ENCODE peak calls at places on chromosomes 3 and 15, in nine cellular contexts. One of them, this sample, is unnamed. For H3K36me3 and H3K27me3, the result is how much of the 10 kb centered on the place peaks cover.

GRCh38 chr3:72171946-72172345 is 387.0 kb upstream of the PROK2 start:
- DNase-seq in left ventricle myocardium inferior: peak
- DNase-seq in CD8-positive, alpha-beta memory T cell: no peak
- DNase-seq in brain microvascular endothelial cell: no peak
- DNase-seq in uterus: peak
- DNase-seq in ascending aorta: peak
- DNase-seq in CD8-positive, alpha-beta T cell: no peak
- DNase-seq in breast epithelium: no peak
- DNase-seq in Karpas-422: no peak
- DNase-seq in this sample: no peak

GRCh38 chr3:197520311-197521276 is 35.2 kb downstream of the BDH1 start:
- DNase-seq in left ventricle myocardium inferior: no peak
- DNase-seq in CD8-positive, alpha-beta memory T cell: no peak
- DNase-seq in brain microvascular endothelial cell: peak
- DNase-seq in uterus: no peak
- DNase-seq in ascending aorta: no peak
- DNase-seq in CD8-positive, alpha-beta T cell: no peak
- DNase-seq in breast epithelium: no peak
- DNase-seq in Karpas-422: no peak
- DNase-seq in this sample: peak

GRCh38 chr15:90049666-90050604 is 48.8 kb downstream of the ZNF710 start:
- DNase-seq in left ventricle myocardium inferior: no peak
- DNase-seq in CD8-positive, alpha-beta memory T cell: peak
- DNase-seq in brain microvascular endothelial cell: no peak
- DNase-seq in uterus: no peak
- DNase-seq in ascending aorta: no peak
- DNase-seq in CD8-positive, alpha-beta T cell: no peak
- DNase-seq in breast epithelium: no peak
- DNase-seq in Karpas-422: no peak
- DNase-seq in this sample: peak

GRCh38 chr15:99424978-99425665 is 140.7 kb upstream of the MEF2A start:
- DNase-seq in left ventricle myocardium inferior: peak
- DNase-seq in CD8-positive, alpha-beta memory T cell: no peak
- DNase-seq in brain microvascular endothelial cell: peak
- DNase-seq in uterus: peak
- DNase-seq in ascending aorta: peak
- DNase-seq in CD8-positive, alpha-beta T cell: peak
- DNase-seq in breast epithelium: no peak
- DNase-seq in Karpas-422: no peak
- DNase-seq in this sample: no peak

GRCh38 chr3:156483426-156483825 is 71.5 kb downstream of the SSR3 start:
- DNase-seq in left ventricle myocardium inferior: no peak
- DNase-seq in CD8-positive, alpha-beta memory T cell: no peak
- DNase-seq in brain microvascular endothelial cell: peak
- DNase-seq in uterus: no peak
- DNase-seq in ascending aorta: no peak
- DNase-seq in CD8-positive, alpha-beta T cell: no peak
- DNase-seq in breast epithelium: no peak
- DNase-seq in Karpas-422: no peak
- DNase-seq in this sample: no peak

GRCh38 chr15:66288796-66289195 is 4.6 kb upstream of the DIS3L start:
- DNase-seq in left ventricle myocardium inferior: no peak
- DNase-seq in CD8-positive, alpha-beta memory T cell: no peak
- DNase-seq in brain microvascular endothelial cell: peak
- DNase-seq in uterus: no peak
- DNase-seq in ascending aorta: no peak
- DNase-seq in CD8-positive, alpha-beta T cell: no peak
- DNase-seq in breast epithelium: no peak
- DNase-seq in Karpas-422: no peak
- DNase-seq in this sample: no peak

GRCh38 chr3:28575100-28575747 is 226.6 kb upstream of the AZI2 start:
- DNase-seq in left ventricle myocardium inferior: peak
- DNase-seq in CD8-positive, alpha-beta memory T cell: no peak
- DNase-seq in brain microvascular endothelial cell: no peak
- DNase-seq in uterus: no peak
- DNase-seq in ascending aorta: peak
- DNase-seq in CD8-positive, alpha-beta T cell: no peak
- DNase-seq in breast epithelium: no peak
- DNase-seq in Karpas-422: no peak
- DNase-seq in this sample: peak

GRCh38 chr3:180947761-180948390 is 35.4 kb downstream of the FXR1 start:
- DNase-seq in left ventricle myocardium inferior: no peak
- DNase-seq in CD8-positive, alpha-beta memory T cell: no peak
- DNase-seq in brain microvascular endothelial cell: no peak
- DNase-seq in uterus: no peak
- DNase-seq in ascending aorta: no peak
- DNase-seq in CD8-positive, alpha-beta T cell: no peak
- DNase-seq in breast epithelium: no peak
- DNase-seq in Karpas-422: peak
- DNase-seq in this sample: no peak

GRCh38 chr3:53493997-53494791 is at the start of gene CACNA1D:
- DNase-seq in left ventricle myocardium inferior: no peak
- DNase-seq in CD8-positive, alpha-beta memory T cell: no peak
- DNase-seq in brain microvascular endothelial cell: no peak
- DNase-seq in uterus: no peak
- DNase-seq in ascending aorta: no peak
- DNase-seq in CD8-positive, alpha-beta T cell: no peak
- DNase-seq in breast epithelium: peak
- DNase-seq in Karpas-422: no peak
- DNase-seq in this sample: peak

DNA sequence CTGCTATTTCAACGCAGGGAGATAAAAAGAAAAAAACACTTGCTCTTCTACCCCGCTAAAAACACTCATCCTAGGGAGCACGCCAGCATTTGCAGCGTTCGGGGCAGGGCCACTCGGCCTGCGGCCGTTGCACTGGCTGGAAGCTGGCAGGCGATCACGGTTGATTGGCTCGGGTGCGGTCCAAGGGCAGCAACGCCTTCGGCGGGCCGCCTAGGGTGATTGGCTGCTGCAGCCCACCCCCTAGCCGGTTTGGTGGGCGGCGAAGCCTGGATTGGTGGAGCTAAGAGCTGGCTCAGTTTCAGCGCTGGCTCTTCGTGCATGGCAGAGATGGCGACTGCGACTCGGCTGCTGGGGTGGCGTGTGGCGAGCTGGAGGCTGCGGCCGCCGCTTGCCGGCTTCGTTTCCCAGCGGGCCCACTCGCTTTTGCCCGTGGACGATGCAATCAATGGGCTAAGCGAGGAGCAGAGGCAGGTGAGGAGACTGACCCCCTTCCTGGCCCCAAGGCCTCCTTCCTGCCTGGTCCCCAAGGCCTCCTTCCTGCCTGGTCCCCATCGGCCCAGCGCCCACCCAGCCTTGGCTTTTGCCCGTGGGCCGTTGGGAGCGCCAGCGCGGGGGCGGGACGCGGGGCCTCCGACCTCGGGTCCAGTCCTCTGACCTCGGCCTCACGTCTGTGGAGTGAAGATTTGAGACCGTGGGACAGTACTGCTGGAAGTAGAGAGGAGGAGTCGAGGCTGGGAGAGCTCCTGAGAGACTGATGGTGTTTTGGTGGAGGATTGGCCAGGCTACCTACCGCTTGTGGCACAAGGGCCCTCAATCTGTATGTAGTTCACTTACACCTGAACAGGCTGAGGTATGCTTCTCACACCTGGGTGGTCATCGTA is at the start of gene IVD:
- DNase-seq in left ventricle myocardium inferior: peak
- DNase-seq in CD8-positive, alpha-beta memory T cell: peak
- DNase-seq in brain microvascular endothelial cell: peak
- DNase-seq in uterus: peak
- DNase-seq in ascending aorta: peak
- DNase-seq in CD8-positive, alpha-beta T cell: peak
- DNase-seq in breast epithelium: peak
- DNase-seq in Karpas-422: peak
- DNase-seq in this sample: peak
- H3K4me3 ChIP-seq in left ventricle myocardium inferior: peak
- H3K4me3 ChIP-seq in CD8-positive, alpha-beta memory T cell: peak
- H3K4me3 ChIP-seq in brain microvascular endothelial cell: peak
- H3K4me3 ChIP-seq in uterus: peak
- H3K4me3 ChIP-seq in ascending aorta: peak
- H3K4me3 ChIP-seq in CD8-positive, alpha-beta T cell: peak
- H3K4me3 ChIP-seq in breast epithelium: peak
- H3K4me3 ChIP-seq in Karpas-422: peak
- H3K4me3 ChIP-seq in this sample: peak

GRCh38 chr15:100901296-100901695 is 17.9 kb upstream of the LRRK1 start:
- DNase-seq in left ventricle myocardium inferior: no peak
- DNase-seq in CD8-positive, alpha-beta memory T cell: no peak
- DNase-seq in brain microvascular endothelial cell: no peak
- DNase-seq in uterus: no peak
- DNase-seq in ascending aorta: peak
- DNase-seq in CD8-positive, alpha-beta T cell: no peak
- DNase-seq in breast epithelium: no peak
- DNase-seq in Karpas-422: no peak
- DNase-seq in this sample: no peak

GRCh38 chr15:100898661-100899462 is 19.2 kb downstream of the ALDH1A3 start:
- DNase-seq in left ventricle myocardium inferior: no peak
- DNase-seq in CD8-positive, alpha-beta memory T cell: no peak
- DNase-seq in brain microvascular endothelial cell: no peak
- DNase-seq in uterus: no peak
- DNase-seq in ascending aorta: peak
- DNase-seq in CD8-positive, alpha-beta T cell: no peak
- DNase-seq in breast epithelium: no peak
- DNase-seq in Karpas-422: no peak
- DNase-seq in this sample: no peak

GRCh38 chr15:100899601-100900000 is 19.6 kb upstream of the LRRK1 start:
- DNase-seq in left ventricle myocardium inferior: no peak
- DNase-seq in CD8-positive, alpha-beta memory T cell: no peak
- DNase-seq in brain microvascular endothelial cell: no peak
- DNase-seq in uterus: no peak
- DNase-seq in ascending aorta: peak
- DNase-seq in CD8-positive, alpha-beta T cell: no peak
- DNase-seq in breast epithelium: no peak
- DNase-seq in Karpas-422: no peak
- DNase-seq in this sample: no peak

GRCh38 chr15:100900895-100901169 is 18.3 kb upstream of the LRRK1 start:
- DNase-seq in left ventricle myocardium inferior: no peak
- DNase-seq in CD8-positive, alpha-beta memory T cell: no peak
- DNase-seq in brain microvascular endothelial cell: no peak
- DNase-seq in uterus: no peak
- DNase-seq in ascending aorta: peak
- DNase-seq in CD8-positive, alpha-beta T cell: no peak
- DNase-seq in breast epithelium: no peak
- DNase-seq in Karpas-422: no peak
- DNase-seq in this sample: no peak

GRCh38 chr15:100900136-100900894 is 18.8 kb upstream of the LRRK1 start:
- DNase-seq in left ventricle myocardium inferior: no peak
- DNase-seq in CD8-positive, alpha-beta memory T cell: no peak
- DNase-seq in brain microvascular endothelial cell: no peak
- DNase-seq in uterus: no peak
- DNase-seq in ascending aorta: peak
- DNase-seq in CD8-positive, alpha-beta T cell: no peak
- DNase-seq in breast epithelium: no peak
- DNase-seq in Karpas-422: no peak
- DNase-seq in this sample: no peak
- H3K36me3 ChIP-seq in left ventricle myocardium inferior: under half
- H3K36me3 ChIP-seq in CD8-positive, alpha-beta memory T cell: under half
- H3K36me3 ChIP-seq in brain microvascular endothelial cell: under half
- H3K36me3 ChIP-seq in uterus: under half
- H3K36me3 ChIP-seq in ascending aorta: under half
- H3K36me3 ChIP-seq in CD8-positive, alpha-beta T cell: under half
- H3K36me3 ChIP-seq in breast epithelium: under half
- H3K36me3 ChIP-seq in Karpas-422: under half
- H3K36me3 ChIP-seq in this sample: under half

DNA sequence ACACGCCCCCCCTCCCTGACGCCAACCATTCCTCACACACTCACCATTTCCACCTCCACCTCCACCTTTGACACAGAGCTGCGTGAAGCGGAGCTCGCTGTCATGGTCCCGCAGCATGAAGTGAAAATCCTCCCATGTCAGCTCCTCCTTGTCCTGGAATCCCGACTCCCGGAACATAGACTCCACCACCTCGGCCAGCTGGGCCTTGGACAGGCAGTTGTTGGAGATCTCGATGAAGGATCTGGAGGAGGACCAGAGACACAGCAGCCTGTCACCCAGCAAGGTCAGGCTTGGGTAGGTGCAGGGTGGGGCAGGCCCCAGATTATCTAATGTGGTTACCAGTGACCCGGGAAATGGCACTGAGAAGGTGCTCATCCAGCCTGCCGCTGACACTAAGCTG is 12.2 kb downstream of the DUOX2 start:
- DNase-seq in left ventricle myocardium inferior: no peak
- DNase-seq in CD8-positive, alpha-beta memory T cell: no peak
- DNase-seq in brain microvascular endothelial cell: no peak
- DNase-seq in uterus: no peak
- DNase-seq in ascending aorta: peak
- DNase-seq in CD8-positive, alpha-beta T cell: no peak
- DNase-seq in breast epithelium: no peak
- DNase-seq in Karpas-422: no peak
- DNase-seq in this sample: peak
- H3K27me3 ChIP-seq in left ventricle myocardium inferior: under half
- H3K27me3 ChIP-seq in CD8-positive, alpha-beta memory T cell: under half
- H3K27me3 ChIP-seq in brain microvascular endothelial cell: under half
- H3K27me3 ChIP-seq in uterus: under half
- H3K27me3 ChIP-seq in ascending aorta: under half
- H3K27me3 ChIP-seq in CD8-positive, alpha-beta T cell: under half
- H3K27me3 ChIP-seq in breast epithelium: under half
- H3K27me3 ChIP-seq in Karpas-422: under half
- H3K27me3 ChIP-seq in this sample: under half

GRCh38 chr3:152318512-152318911 is 49.8 kb downstream of the MBNL1 start:
- DNase-seq in left ventricle myocardium inferior: no peak
- DNase-seq in CD8-positive, alpha-beta memory T cell: no peak
- DNase-seq in brain microvascular endothelial cell: no peak
- DNase-seq in uterus: no peak
- DNase-seq in ascending aorta: no peak
- DNase-seq in CD8-positive, alpha-beta T cell: no peak
- DNase-seq in breast epithelium: no peak
- DNase-seq in Karpas-422: no peak
- DNase-seq in this sample: no peak
- H3K4me3 ChIP-seq in left ventricle myocardium inferior: no peak
- H3K4me3 ChIP-seq in CD8-positive, alpha-beta memory T cell: no peak
- H3K4me3 ChIP-seq in brain microvascular endothelial cell: no peak
- H3K4me3 ChIP-seq in uterus: no peak
- H3K4me3 ChIP-seq in ascending aorta: peak
- H3K4me3 ChIP-seq in CD8-positive, alpha-beta T cell: no peak
- H3K4me3 ChIP-seq in breast epithelium: no peak
- H3K4me3 ChIP-seq in Karpas-422: no peak
- H3K4me3 ChIP-seq in this sample: no peak

This sample was measured in H7.